ENCODE peak calls at places on chromosomes 7 and 10, in seven cellular contexts. G is H7, C is uterus, O is GM13976, P is G401, T is PC-9, D is skeletal muscle cell. F is an unnamed sample.

GRCh38 chr10:25176421-25176968 is 1.7 kb downstream of the GPR158 start:
- DNase-seq in G (peak), C (no peak), O (peak), P (peak), T (no peak), D (no peak), F (peak)

GRCh38 chr10:128456271-128456670 is 330.0 kb upstream of the MKI67 start:
- DNase-seq in G (no peak), C (no peak), O (no peak), P (no peak), T (no peak), D (no peak), F (no peak)

GRCh38 chr7:85230623-85231022 is 43.8 kb upstream of the SEMA3D start:
- DNase-seq in G (no peak), C (no peak), O (no peak), P (no peak), T (no peak), D (no peak), F (no peak)

GRCh38 chr7:147438216-147438615 is 1152.3 kb upstream of the C7orf33 start:
- DNase-seq in G (no peak), C (no peak), O (no peak), P (no peak), T (no peak), D (no peak), F (no peak)

GRCh38 chr10:89426230-89426868 is 12.0 kb downstream of the IFIT5 start:
- DNase-seq in G (peak), C (no peak), O (peak), P (peak), T (peak), D (no peak), F (no peak)

GRCh38 chr7:46949270-46949931 is 632.5 kb downstream of the TNS3 start:
- DNase-seq in G (no peak), C (no peak), O (no peak), P (no peak), T (no peak), D (no peak), F (no peak)

GRCh38 chr7:102024005-102024768 is 206.8 kb downstream of the CUX1 start:
- DNase-seq in G (no peak), C (no peak), O (no peak), P (no peak), T (no peak), D (no peak), F (no peak)

GRCh38 chr10:123804716-123805115 is 86.9 kb downstream of the CPXM2 start:
- DNase-seq in G (no peak), C (no peak), O (no peak), P (no peak), T (no peak), D (peak), F (no peak)

GRCh38 chr10:116331815-116332214 is 7.6 kb downstream of the CCDC172 start:
- DNase-seq in G (no peak), C (no peak), O (no peak), P (no peak), T (no peak), D (peak), F (no peak)

GRCh38 chr7:94129443-94130140 is 125.4 kb upstream of the BET1 start:
- DNase-seq in G (no peak), C (no peak), O (no peak), P (no peak), T (no peak), D (peak), F (no peak)

GRCh38 chr7:138949421-138950088 is 31.6 kb downstream of the KIAA1549 start:
- DNase-seq in G (no peak), C (no peak), O (no peak), P (no peak), T (no peak), D (no peak), F (no peak)

GRCh38 chr10:16828731-16829175 is 11.5 kb upstream of the RSU1 start:
- DNase-seq in G (no peak), C (peak), O (no peak), P (no peak), T (no peak), D (peak), F (no peak)